ENCODE peak calls at places on chromosomes 3 and 15, in eight cellular contexts. P, H, C, M, I, A, Q and Z are unnamed samples.
A peak's percentile ranks its signal among the peaks of the same experiment; 100 is the strongest.

GRCh38 chr15:70149667-70150404 is 52.1 kb upstream of the TLE3 start:
- DNase-seq in P (no peak), H (no peak), C (no peak), M (peak; percentile 31), I (no peak), A (peak; percentile 51), Q (no peak), Z (no peak)

GRCh38 chr3:176505878-176506621 is 691.2 kb downstream of the TBL1XR1 start:
- DNase-seq in P (no peak), H (no peak), C (no peak), M (peak; percentile 4), I (no peak), A (no peak), Q (no peak), Z (no peak)

GRCh38 chr3:7977245-7978103 is 524.1 kb upstream of the LMCD1 start:
- DNase-seq in P (no peak), H (no peak), C (no peak), M (peak; percentile 67), I (no peak), A (peak; percentile 19), Q (no peak), Z (no peak)

GRCh38 chr3:10234526-10235230 is 13.6 kb upstream of the TATDN2 start:
- DNase-seq in P (no peak), H (no peak), C (no peak), M (no peak), I (no peak), A (no peak), Q (no peak), Z (no peak)

GRCh38 chr3:143070977-143071551 is 48.5 kb upstream of the CHST2 start:
- DNase-seq in P (no peak), H (peak; percentile 30), C (no peak), M (no peak), I (no peak), A (peak; percentile 23), Q (no peak), Z (no peak)

GRCh38 chr3:119069725-119070124 is 35.1 kb upstream of the IGSF11 start:
- DNase-seq in P (no peak), H (no peak), C (no peak), M (no peak), I (no peak), A (no peak), Q (no peak), Z (no peak)

GRCh38 chr15:48719668-48720067 is 74.2 kb upstream of the FBN1 start:
- DNase-seq in P (no peak), H (no peak), C (no peak), M (no peak), I (no peak), A (no peak), Q (no peak), Z (no peak)

GRCh38 chr15:91484141-91484540 is 369.4 kb upstream of the SLCO3A1 start:
- DNase-seq in P (no peak), H (no peak), C (no peak), M (no peak), I (no peak), A (no peak), Q (no peak), Z (no peak)

GRCh38 chr3:54698059-54698458 is 229.8 kb downstream of the LRTM1 start:
- DNase-seq in P (no peak), H (no peak), C (no peak), M (no peak), I (no peak), A (no peak), Q (no peak), Z (no peak)

GRCh38 chr3:10185804-10186762 is 21.4 kb downstream of the IRAK2 start:
- DNase-seq in P (no peak), H (no peak), C (no peak), M (no peak), I (no peak), A (no peak), Q (no peak), Z (no peak)

GRCh38 chr3:159911011-159911663 is 77.5 kb upstream of the IL12A start:
- DNase-seq in P (no peak), H (no peak), C (no peak), M (no peak), I (no peak), A (no peak), Q (no peak), Z (peak; percentile 46)

GRCh38 chr3:122092460-122093165 is 37.5 kb downstream of the CD86 start:
- DNase-seq in P (peak; percentile 15), H (peak; percentile 29), C (no peak), M (peak; percentile 56), I (no peak), A (peak; percentile 23), Q (no peak), Z (no peak)

GRCh38 chr15:82571722-82572222 is 31.5 kb upstream of the RPS17 start:
- DNase-seq in P (peak; percentile 17), H (peak; percentile 58), C (peak; percentile 78), M (no peak), I (no peak), A (peak; percentile 75), Q (no peak), Z (no peak)

GRCh38 chr3:123799544-123800351 is 84.4 kb downstream of the MYLK start:
- DNase-seq in P (no peak), H (peak; percentile 73), C (peak; percentile 39), M (no peak), I (no peak), A (peak; percentile 55), Q (no peak), Z (no peak)

GRCh38 chr3:13686332-13686731 is 137.4 kb downstream of the FBLN2 start:
- DNase-seq in P (no peak), H (no peak), C (no peak), M (no peak), I (no peak), A (no peak), Q (no peak), Z (no peak)

GRCh38 chr3:22861426-22861825 is 341.7 kb upstream of the UBE2E2 start:
- DNase-seq in P (no peak), H (no peak), C (no peak), M (no peak), I (no peak), A (no peak), Q (no peak), Z (no peak)
- TF ChIP-seq CTCF in P (no peak), H (no peak), C (no peak), M (no peak), I (no peak), A (no peak), Q (no peak), Z (no peak)

GRCh38 chr15:79314186-79314585 is 3.3 kb downstream of the TMED3 start:
- DNase-seq in P (no peak), H (no peak), C (no peak), M (no peak), I (no peak), A (no peak), Q (no peak), Z (no peak)

GRCh38 chr15:79308874-79309273 is 2.0 kb upstream of the TMED3 start:
- DNase-seq in P (no peak), H (no peak), C (no peak), M (no peak), I (no peak), A (no peak), Q (no peak), Z (no peak)

GRCh38 chr15:79311901-79312553 is 1.1 kb downstream of the TMED3 start:
- DNase-seq in P (no peak), H (no peak), C (no peak), M (no peak), I (no peak), A (no peak), Q (no peak), Z (peak; percentile 26)

GRCh38 chr15:79310612-79310984 is 314 bp upstream of the TMED3 start:
- DNase-seq in P (no peak), H (no peak), C (no peak), M (peak; percentile 71), I (no peak), A (no peak), Q (no peak), Z (no peak)

DNA sequence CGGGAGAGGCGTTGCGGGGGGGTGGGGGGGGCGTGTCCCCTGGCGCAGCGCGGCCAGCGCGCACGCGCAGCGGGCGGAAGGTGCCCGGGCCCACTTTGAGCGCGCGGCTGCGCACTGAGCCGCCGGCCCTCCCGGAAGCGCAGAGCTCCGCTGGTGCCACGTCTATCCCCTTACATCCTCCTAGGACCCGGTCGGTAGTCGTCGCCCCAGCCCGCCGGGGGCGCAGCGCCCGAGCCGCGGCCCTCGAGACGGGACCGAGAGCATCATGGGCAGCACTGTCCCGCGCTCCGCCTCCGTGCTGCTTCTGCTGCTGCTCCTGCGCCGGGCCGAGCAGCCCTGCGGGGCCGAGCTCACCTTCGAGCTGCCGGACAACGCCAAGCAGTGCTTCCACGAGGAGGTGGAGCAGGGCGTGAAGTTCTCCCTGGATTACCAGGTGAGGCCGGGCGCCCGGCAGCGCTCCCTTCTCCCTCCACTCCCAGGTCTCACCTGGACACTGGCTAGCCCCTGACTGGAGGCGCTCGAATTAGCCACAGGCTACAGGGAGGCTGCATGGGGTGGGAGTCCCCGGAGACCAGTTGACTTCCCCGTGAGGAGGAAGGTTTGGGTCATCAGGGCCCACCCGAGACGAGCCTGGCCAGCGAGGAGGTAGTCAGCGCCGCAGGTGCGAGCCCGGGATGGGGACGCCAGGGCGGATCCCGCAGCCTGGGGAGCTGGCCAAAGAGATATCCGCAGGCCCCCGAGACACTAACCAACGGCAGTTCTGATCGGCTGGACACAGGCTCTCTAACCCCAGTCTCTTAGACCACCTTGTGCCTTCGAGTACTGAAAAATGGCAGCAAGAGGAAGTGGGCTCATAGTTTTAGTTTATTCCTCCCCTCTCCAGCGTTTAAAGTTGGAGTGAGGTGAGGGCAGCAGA is at the start of gene TMED3:
- DNase-seq in P (peak; percentile 74), H (peak; percentile 79), C (peak; percentile 73), M (peak; percentile 92), I (no peak), A (peak; percentile 94), Q (peak; percentile 65), Z (peak; percentile 98)
- TF ChIP-seq CTCF in P (no peak), H (no peak), C (no peak), M (peak; percentile 63), I (peak; percentile 4), A (peak; percentile 43), Q (peak; percentile 24), Z (peak; percentile 41)

GRCh38 chr3:124928333-124929202 is 6.0 kb downstream of the MUC13 start:
- DNase-seq in P (peak; percentile 63), H (peak; percentile 76), C (peak; percentile 52), M (peak; percentile 60), I (no peak), A (peak; percentile 66), Q (peak; percentile 38), Z (peak; percentile 42)
- TF ChIP-seq CTCF in P (peak; percentile 82), H (peak; percentile 42), C (peak; percentile 60), M (peak; percentile 90), I (peak; percentile 78), A (peak; percentile 72), Q (peak; percentile 76), Z (peak; percentile 66)

GRCh38 chr3:193345431-193345830 is 33.1 kb downstream of the ATP13A5 start:
- DNase-seq in P (no peak), H (no peak), C (no peak), M (no peak), I (no peak), A (no peak), Q (no peak), Z (no peak)
- TF ChIP-seq CTCF in P (no peak), H (no peak), C (no peak), M (no peak), I (no peak), A (no peak), Q (no peak), Z (no peak)